ENCODE peak calls at places on chromosome 4, in five cellular contexts. One of them, this sample, is unnamed.

GRCh38 chr4:175054980-175055379 is 136.8 kb downstream of the ADAM29 start:
- DNase-seq in A673: peak
- DNase-seq in astrocyte: no peak
- DNase-seq in foreskin fibroblast: no peak
- DNase-seq in tibial nerve: no peak
- DNase-seq in this sample: no peak

GRCh38 chr4:121070696-121071639 is 1.4 kb downstream of the NDNF start:
- DNase-seq in astrocyte: no peak
- DNase-seq in A673: peak
- DNase-seq in tibial nerve: no peak
- DNase-seq in foreskin fibroblast: peak
- DNase-seq in this sample: peak

GRCh38 chr4:83389037-83389755 is 54.5 kb upstream of the HPSE start:
- DNase-seq in astrocyte: no peak
- DNase-seq in tibial nerve: no peak
- DNase-seq in A673: no peak
- DNase-seq in foreskin fibroblast: no peak
- DNase-seq in this sample: no peak

GRCh38 chr4:126954537-126955291 is 678.0 kb upstream of the INTU start:
- DNase-seq in A673: no peak
- DNase-seq in astrocyte: no peak
- DNase-seq in tibial nerve: no peak
- DNase-seq in foreskin fibroblast: no peak
- DNase-seq in this sample: no peak

GRCh38 chr4:169314906-169315305 is 44.1 kb upstream of the SH3RF1 start:
- DNase-seq in A673: peak
- DNase-seq in tibial nerve: peak
- DNase-seq in foreskin fibroblast: peak
- DNase-seq in astrocyte: peak
- DNase-seq in this sample: no peak

GRCh38 chr4:93646225-93646930 is 182.2 kb upstream of the ATOH1 start:
- DNase-seq in tibial nerve: no peak
- DNase-seq in foreskin fibroblast: no peak
- DNase-seq in astrocyte: no peak
- DNase-seq in A673: no peak
- DNase-seq in this sample: no peak

GRCh38 chr4:42339935-42340406 is 57.3 kb upstream of the SHISA3 start:
- DNase-seq in astrocyte: peak
- DNase-seq in foreskin fibroblast: no peak
- DNase-seq in tibial nerve: no peak
- DNase-seq in A673: no peak
- DNase-seq in this sample: no peak

GRCh38 chr4:120198411-120198810 is 131.8 kb upstream of the MAD2L1 start:
- DNase-seq in astrocyte: peak
- DNase-seq in tibial nerve: no peak
- DNase-seq in A673: no peak
- DNase-seq in foreskin fibroblast: no peak
- DNase-seq in this sample: no peak

GRCh38 chr4:124265701-124266100 is 446.8 kb downstream of the ANKRD50 start:
- DNase-seq in tibial nerve: no peak
- DNase-seq in foreskin fibroblast: no peak
- DNase-seq in astrocyte: peak
- DNase-seq in A673: no peak
- DNase-seq in this sample: no peak

GRCh38 chr4:1285790-1286553 is 3.7 kb upstream of the MAEA start:
- DNase-seq in astrocyte: no peak
- DNase-seq in A673: peak
- DNase-seq in tibial nerve: no peak
- DNase-seq in foreskin fibroblast: peak
- DNase-seq in this sample: no peak
- TF ChIP-seq CTCF in astrocyte: no peak
- TF ChIP-seq CTCF in A673: no peak
- TF ChIP-seq CTCF in tibial nerve: no peak
- TF ChIP-seq CTCF in foreskin fibroblast: no peak
- TF ChIP-seq CTCF in this sample: no peak

GRCh38 chr4:14743601-14744000 is 258.7 kb upstream of the CPEB2 start:
- DNase-seq in A673: peak
- DNase-seq in foreskin fibroblast: no peak
- DNase-seq in astrocyte: no peak
- DNase-seq in tibial nerve: no peak
- DNase-seq in this sample: no peak
- TF ChIP-seq CTCF in A673: no peak
- TF ChIP-seq CTCF in foreskin fibroblast: no peak
- TF ChIP-seq CTCF in astrocyte: no peak
- TF ChIP-seq CTCF in tibial nerve: no peak
- TF ChIP-seq CTCF in this sample: no peak

DNA sequence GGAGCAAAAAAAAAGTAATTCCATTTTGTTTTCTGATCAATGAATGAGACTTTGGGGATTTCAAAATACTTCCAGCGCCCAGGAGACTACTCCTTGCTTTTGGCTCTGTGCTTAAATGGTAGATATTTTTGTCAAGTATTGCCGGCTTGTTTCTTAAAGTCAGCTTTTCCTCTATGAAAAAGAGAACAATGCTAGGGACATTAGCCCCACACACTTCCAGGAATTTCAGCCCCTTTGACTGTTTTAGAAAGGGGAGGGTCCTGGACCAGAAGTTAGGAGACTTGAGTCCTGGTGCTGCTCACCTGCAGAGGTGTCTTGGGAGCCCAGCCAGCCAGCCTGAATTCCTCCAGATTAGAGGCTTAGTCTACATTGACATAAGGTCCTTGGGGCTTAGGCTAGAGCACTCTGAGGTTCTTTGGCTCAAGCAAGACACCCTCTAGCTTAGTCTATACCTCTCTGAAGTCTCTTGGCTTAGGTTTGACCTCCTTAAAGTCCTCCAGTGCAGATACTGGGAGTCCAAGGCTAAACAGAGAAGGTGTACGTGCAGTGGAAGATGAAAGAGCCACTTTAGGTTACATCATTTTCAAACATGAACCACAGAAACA is 1.6 kb upstream of the SETD7 start:
- DNase-seq in foreskin fibroblast: no peak
- DNase-seq in tibial nerve: no peak
- DNase-seq in astrocyte: no peak
- DNase-seq in A673: no peak
- DNase-seq in this sample: no peak
- TF ChIP-seq CTCF in foreskin fibroblast: no peak
- TF ChIP-seq CTCF in tibial nerve: no peak
- TF ChIP-seq CTCF in astrocyte: no peak
- TF ChIP-seq CTCF in A673: no peak
- TF ChIP-seq CTCF in this sample: no peak

DNA sequence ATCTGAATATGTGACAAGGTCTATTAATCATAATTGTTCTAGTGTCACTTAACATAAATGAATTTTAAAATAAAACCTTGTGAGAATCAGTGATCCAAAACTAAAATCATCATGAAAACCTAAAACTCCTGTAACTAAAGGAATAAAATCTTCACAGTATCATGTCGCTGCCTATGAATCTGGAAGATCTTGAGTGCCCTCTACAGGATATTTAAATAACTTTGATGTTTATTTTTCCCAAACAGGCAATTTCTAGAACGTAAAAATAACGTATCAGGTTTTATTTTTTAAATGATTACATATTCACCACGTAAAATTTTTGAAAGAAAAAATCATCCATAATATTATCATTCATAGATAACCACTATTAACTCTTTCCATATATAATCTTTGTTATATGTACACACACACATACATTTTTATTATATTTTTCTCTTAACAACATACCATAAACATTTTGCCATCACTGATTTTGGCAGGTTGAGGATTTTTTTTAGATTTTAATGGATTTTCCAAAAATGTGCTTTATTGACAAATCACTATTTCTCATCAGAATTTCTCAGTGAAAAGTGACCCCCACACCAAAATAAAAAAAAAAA is 79.6 kb downstream of the COMMD8 start:
- DNase-seq in astrocyte: peak
- DNase-seq in foreskin fibroblast: peak
- DNase-seq in A673: peak
- DNase-seq in tibial nerve: no peak
- DNase-seq in this sample: peak
- TF ChIP-seq CTCF in astrocyte: peak
- TF ChIP-seq CTCF in foreskin fibroblast: no peak
- TF ChIP-seq CTCF in A673: peak
- TF ChIP-seq CTCF in tibial nerve: peak
- TF ChIP-seq CTCF in this sample: peak

GRCh38 chr4:186481998-186482790 is 73.2 kb downstream of the MTNR1A start:
- DNase-seq in astrocyte: no peak
- DNase-seq in tibial nerve: no peak
- DNase-seq in A673: no peak
- DNase-seq in foreskin fibroblast: no peak
- DNase-seq in this sample: no peak
- TF ChIP-seq CTCF in astrocyte: no peak
- TF ChIP-seq CTCF in tibial nerve: no peak
- TF ChIP-seq CTCF in A673: peak
- TF ChIP-seq CTCF in foreskin fibroblast: no peak
- TF ChIP-seq CTCF in this sample: no peak